ENCODE peak calls at places on chromosomes 11 and 22, in ten cellular contexts. T is H1; X is heart left ventricle; M is cardiac muscle cell; S is CD4-positive, alpha-beta memory T cell; Q is K562; F is transverse colon; B is colonic mucosa; Y is mesenchymal stem cell; Z is lower lobe of right lung. V is an unnamed sample. For H3K4me1, the result is how much of the 10 kb centered on the place peaks cover.

GRCh38 chr11:85791326-85791990 is 19.5 kb downstream of the SYTL2 start:
- DNase-seq in Q (no peak), X (no peak), F (no peak), Y (no peak), S (no peak), T (no peak), M (no peak), Z (no peak), B (no peak), V (no peak)

GRCh38 chr22:49483281-49483905 is 344.3 kb downstream of the BRD1 start:
- DNase-seq in Y (no peak), F (no peak), X (no peak), S (no peak), Q (no peak), Z (no peak), B (no peak), T (no peak), M (no peak), V (no peak)

GRCh38 chr11:28566643-28567042 is 458.5 kb downstream of the METTL15 start:
- DNase-seq in X (peak), T (peak), S (no peak), Z (peak), Q (peak), F (peak), Y (peak), B (peak), M (peak), V (no peak)

GRCh38 chr11:124763156-124763947 is 1.3 kb upstream of the ESAM start:
- DNase-seq in X (peak), T (no peak), S (peak), F (peak), M (peak), B (peak), Y (peak), Z (peak), Q (peak), V (peak)

GRCh38 chr11:118310781-118311485 is 6.4 kb downstream of the CD3E start:
- DNase-seq in Z (no peak), M (no peak), F (peak), Q (no peak), T (no peak), Y (no peak), B (no peak), S (no peak), X (no peak), V (no peak)

GRCh38 chr22:31496007-31496734 is at the start of gene SFI1:
- DNase-seq in Q (peak), B (peak), X (peak), T (peak), Y (peak), F (peak), M (peak), S (peak), Z (peak), V (peak)

GRCh38 chr11:120658071-120658423 is 146.5 kb downstream of the GRIK4 start:
- DNase-seq in Y (no peak), S (no peak), B (no peak), X (no peak), M (no peak), T (no peak), Z (no peak), F (no peak), Q (no peak), V (no peak)

GRCh38 chr22:36439481-36440271 is 41.8 kb downstream of the TXN2 start:
- DNase-seq in Z (no peak), S (no peak), Q (peak), B (peak), T (no peak), F (peak), X (peak), Y (peak), M (peak), V (no peak)

GRCh38 chr11:107018274-107018901 is at the start of gene GUCY1A2:
- DNase-seq in Q (no peak), X (peak), F (no peak), S (no peak), M (peak), Z (peak), B (no peak), T (no peak), Y (peak), V (peak)

GRCh38 chr22:21018314-21018713 is 3.3 kb downstream of the P2RX6 start:
- DNase-seq in Q (no peak), S (no peak), Y (no peak), M (no peak), F (no peak), T (no peak), B (no peak), Z (no peak), X (no peak), V (no peak)

GRCh38 chr11:69435161-69435990 is 46.1 kb upstream of the LINC01488 start:
- DNase-seq in B (no peak), Q (no peak), F (no peak), X (no peak), Y (no peak), S (no peak), M (no peak), T (no peak), Z (peak), V (peak)

GRCh38 chr11:115580927-115581680 is 76.9 kb upstream of the CADM1 start:
- DNase-seq in Q (no peak), F (peak), S (no peak), T (no peak), Z (peak), X (peak), M (no peak), B (peak), Y (no peak), V (peak)

GRCh38 chr11:122202951-122203456 is 87.0 kb upstream of the BLID start:
- DNase-seq in S (peak), Z (peak), Q (peak), B (peak), M (peak), T (peak), X (peak), F (peak), Y (peak), V (peak)
- H3K4me3 ChIP-seq in S (no peak), Z (peak), Q (no peak), B (no peak), M (no peak), T (peak), X (peak), F (peak), Y (no peak), V (no peak)

GRCh38 chr22:46094676-46095075 is 55.6 kb upstream of the PPARA start:
- DNase-seq in T (no peak), B (no peak), F (no peak), Q (no peak), M (no peak), Y (no peak), X (no peak), Z (no peak), S (no peak), V (no peak)
- H3K4me1 ChIP-seq in T (under half), B (under half), F (half or more), Q (under half), M (under half), Y (under half), X (half or more), Z (half or more), S (under half), V (under half)

GRCh38 chr11:64745219-64745522 is 1.2 kb upstream of the RASGRP2 start:
- DNase-seq in B (peak), X (peak), Q (no peak), Z (peak), T (no peak), Y (no peak), F (peak), M (no peak), S (peak), V (no peak)

GRCh38 chr11:64745523-64746328 is 1.8 kb upstream of the RASGRP2 start:
- DNase-seq in X (peak), S (peak), F (peak), Y (peak), M (peak), T (no peak), B (peak), Q (peak), Z (peak), V (peak)

GRCh38 chr11:64744544-64745218 is 739 bp upstream of the RASGRP2 start:
- DNase-seq in Q (peak), F (no peak), S (no peak), Y (no peak), X (peak), Z (no peak), T (no peak), M (no peak), B (no peak), V (peak)

GRCh38 chr11:64747961-64748715 is 4.2 kb upstream of the RASGRP2 start:
- DNase-seq in M (peak), Q (no peak), B (no peak), T (no peak), Z (no peak), X (no peak), S (no peak), Y (no peak), F (no peak), V (no peak)

GRCh38 chr11:64746486-64746885 is 2.5 kb upstream of the RASGRP2 start:
- DNase-seq in S (no peak), Y (no peak), T (no peak), M (no peak), F (no peak), Z (no peak), B (no peak), Q (no peak), X (peak), V (no peak)
- H3K4me3 ChIP-seq in S (no peak), Y (no peak), T (no peak), M (no peak), F (no peak), Z (no peak), B (no peak), Q (no peak), X (peak), V (no peak)

DNA sequence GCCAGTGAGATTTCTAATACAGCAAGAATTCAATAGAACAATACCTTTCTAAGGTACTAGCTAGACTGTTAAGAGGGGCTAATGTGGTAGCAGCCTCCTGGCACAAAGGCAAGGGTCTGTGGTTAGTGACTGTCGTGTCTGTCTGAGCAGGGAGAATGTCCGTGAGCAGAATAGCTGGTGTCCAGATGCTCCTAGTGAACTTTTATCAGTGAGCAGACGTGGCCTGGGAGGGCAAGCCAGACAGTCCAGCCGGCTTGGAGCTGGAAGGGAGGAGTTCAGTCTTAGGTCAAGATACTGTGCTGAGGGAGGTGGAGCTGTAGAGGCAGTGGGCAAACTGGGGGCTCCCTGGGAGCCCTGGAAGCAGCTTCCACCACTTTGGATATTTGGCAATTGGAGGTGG is 138.6 kb downstream of the TEAD1 start:
- DNase-seq in X (no peak), Y (no peak), F (no peak), M (no peak), S (no peak), Q (peak), B (no peak), T (no peak), Z (no peak), V (no peak)
- H3K4me1 ChIP-seq in X (half or more), Y (under half), F (under half), M (under half), S (under half), Q (half or more), B (under half), T (under half), Z (half or more), V (under half)

V was measured in HAP-1.